ENCODE peak calls at places on chromosome 14, in seven cellular contexts. X is fibroblast of lung, A is GM23248, H is neural progenitor cell, Y is astrocyte, M is GM23338, L is MM.1S. C is an unnamed sample.

GRCh38 chr14:74702293-74702692 is 10.6 kb downstream of the AREL1 start:
- DNase-seq in L (no peak), H (no peak), Y (no peak), A (no peak), M (peak; percentile 39), X (no peak), C (no peak)

GRCh38 chr14:22974530-22975313 is 7.6 kb downstream of the AJUBA start:
- DNase-seq in X (no peak), Y (no peak), A (no peak), H (no peak), M (no peak), L (no peak), C (no peak)

GRCh38 chr14:99190696-99191662 is 81.0 kb downstream of the BCL11B start:
- DNase-seq in H (no peak), L (no peak), M (peak; percentile 35), Y (no peak), X (no peak), A (no peak), C (no peak)

GRCh38 chr14:77738559-77739250 is 22.3 kb downstream of the SNW1 start:
- DNase-seq in A (peak; percentile 79), H (no peak), M (no peak), Y (peak; percentile 74), L (no peak), X (no peak), C (peak; percentile 87)

GRCh38 chr14:69985456-69985855 is 106.2 kb downstream of the SMOC1 start:
- DNase-seq in Y (no peak), H (no peak), L (no peak), X (peak; percentile 81), M (no peak), A (peak; percentile 69), C (no peak)

GRCh38 chr14:95707327-95707726 is 6.6 kb downstream of the TCL1A start:
- DNase-seq in H (no peak), Y (no peak), X (no peak), M (no peak), L (no peak), A (no peak), C (no peak)

GRCh38 chr14:60724080-60724618 is at the start of gene SIX4:
- DNase-seq in M (peak; percentile 94), L (peak; percentile 67), X (peak; percentile 89), H (peak; percentile 92), A (peak; percentile 93), Y (peak; percentile 83), C (peak; percentile 85)

GRCh38 chr14:68580676-68581075 is 212.2 kb downstream of the ZFP36L1 start:
- DNase-seq in M (no peak), X (no peak), Y (no peak), H (no peak), A (no peak), L (no peak), C (no peak)

GRCh38 chr14:75359098-75359497 is 68.7 kb upstream of the JDP2 start:
- DNase-seq in Y (no peak), H (no peak), L (no peak), A (no peak), M (no peak), X (no peak), C (no peak)

GRCh38 chr14:56868660-56869059 is 58.4 kb upstream of the OTX2 start:
- DNase-seq in X (no peak), M (no peak), L (no peak), A (no peak), Y (no peak), H (no peak), C (no peak)

GRCh38 chr14:74613211-74613914 is 1.3 kb upstream of the LTBP2 start:
- DNase-seq in A (no peak), H (peak; percentile 50), X (no peak), L (no peak), Y (no peak), M (no peak), C (no peak)

GRCh38 chr14:89340200-89340667 is 76.8 kb downstream of the FOXN3 start:
- DNase-seq in H (no peak), X (peak; percentile 78), M (no peak), L (no peak), Y (peak; percentile 39), A (peak; percentile 59), C (no peak)

GRCh38 chr14:99181246-99181645 is 90.8 kb downstream of the BCL11B start:
- DNase-seq in X (no peak), Y (no peak), H (no peak), M (no peak), A (no peak), L (no peak), C (no peak)

GRCh38 chr14:34548472-34548981 is 9.0 kb upstream of the EAPP start:
- DNase-seq in X (no peak), A (peak; percentile 7), H (no peak), M (no peak), L (no peak), Y (no peak), C (no peak)

GRCh38 chr14:101024686-101025085 is 121.2 kb upstream of the RTL1 start:
- DNase-seq in L (no peak), A (no peak), X (no peak), M (no peak), H (no peak), Y (no peak), C (no peak)

GRCh38 chr14:101025131-101025530 is 121.6 kb upstream of the RTL1 start:
- DNase-seq in Y (no peak), A (no peak), X (no peak), L (no peak), M (no peak), H (no peak), C (no peak)

GRCh38 chr14:101026341-101026740 is 122.8 kb upstream of the RTL1 start:
- DNase-seq in Y (no peak), M (no peak), A (no peak), L (no peak), X (no peak), H (no peak), C (no peak)

GRCh38 chr14:101027291-101027690 is 123.8 kb upstream of the RTL1 start:
- DNase-seq in H (no peak), L (no peak), X (no peak), A (no peak), Y (no peak), M (no peak), C (no peak)

DNA sequence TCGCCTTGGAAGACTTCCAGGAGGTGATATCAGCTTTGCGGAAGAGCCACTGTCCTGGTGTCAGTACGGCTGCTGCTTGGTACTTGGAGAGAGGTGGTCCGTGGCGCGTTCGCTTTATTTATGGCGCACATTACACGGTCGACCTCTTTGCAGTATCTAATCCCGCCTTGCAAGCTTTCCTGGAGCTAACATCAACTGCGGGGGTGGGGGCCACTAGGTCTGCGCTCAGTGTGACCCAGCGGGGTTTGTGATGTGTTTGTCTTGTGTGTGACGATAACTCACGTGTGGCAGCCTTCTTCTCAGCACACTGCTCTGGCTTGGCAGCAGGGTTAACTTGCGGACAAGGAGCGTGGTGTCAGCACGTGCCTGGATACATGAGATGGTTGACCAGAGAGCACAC is 122.1 kb upstream of the RTL1 start:
- DNase-seq in M (no peak), Y (no peak), X (no peak), L (no peak), H (no peak), A (no peak), C (no peak)
- H4K20me1 ChIP-seq in M (no peaks in the 10 kb centered on the region), Y (peaks cover 95% of the 10 kb centered on the region), X (no peaks in the 10 kb centered on the region), L (no peaks in the 10 kb centered on the region), H (no peaks in the 10 kb centered on the region), A (no peaks in the 10 kb centered on the region), C (no peaks in the 10 kb centered on the region)

DNA sequence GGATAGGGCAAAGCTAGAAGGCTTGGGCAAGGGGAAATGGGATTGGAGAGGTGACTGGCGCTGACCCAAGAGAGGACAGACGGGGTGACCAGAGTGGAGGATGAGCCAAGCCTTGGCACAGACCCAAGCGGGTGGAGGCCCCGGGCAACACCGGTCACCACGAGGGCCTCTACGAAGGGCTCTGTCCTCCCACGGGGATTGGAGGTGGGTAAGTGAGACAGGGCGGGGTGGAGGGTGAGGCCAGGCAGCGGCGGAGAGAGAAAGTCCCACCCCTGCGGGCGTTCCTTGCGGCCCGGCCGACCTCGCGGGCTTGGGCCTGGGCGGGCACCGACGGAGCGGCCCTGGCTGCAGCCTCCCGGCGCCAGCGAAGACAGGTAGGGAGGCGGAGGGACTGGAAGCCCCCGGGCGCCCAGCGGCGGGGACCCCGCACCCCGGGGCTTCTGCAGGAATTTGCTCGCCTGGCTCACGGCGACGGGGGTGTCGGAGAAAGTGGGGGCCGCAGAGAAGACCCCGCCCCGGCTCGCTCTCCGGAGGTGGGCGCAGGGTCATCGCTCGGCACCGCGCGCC is at the start of gene PAPLN:
- DNase-seq in Y (no peak), A (peak; percentile 43), H (peak; percentile 61), X (peak; percentile 25), M (peak; percentile 65), L (no peak), C (no peak)
- H4K20me1 ChIP-seq in Y (peaks cover 10% of the 10 kb centered on the region), A (no peaks in the 10 kb centered on the region), H (peaks cover 9% of the 10 kb centered on the region), X (no peaks in the 10 kb centered on the region), M (peaks cover 3% of the 10 kb centered on the region), L (no peaks in the 10 kb centered on the region), C (no peaks in the 10 kb centered on the region)

DNA sequence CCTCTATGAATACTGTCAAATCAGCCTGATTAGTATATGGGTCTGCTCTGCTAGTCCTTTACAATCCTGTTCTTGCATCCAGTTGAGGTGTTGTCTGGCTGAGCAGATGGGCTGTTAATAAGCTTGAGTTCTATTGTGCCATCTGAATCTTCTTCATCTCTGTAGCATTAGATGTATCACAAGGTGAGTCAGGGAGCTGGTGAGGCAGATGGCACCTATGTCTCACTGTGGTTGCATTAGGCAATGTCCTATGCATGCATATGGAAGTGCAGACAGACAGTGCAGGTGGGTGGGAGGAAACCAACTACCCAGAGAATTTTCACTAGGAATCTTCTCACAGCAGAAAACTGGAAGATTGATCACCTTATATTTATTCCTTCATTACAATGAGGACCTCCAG is 165.7 kb upstream of the STXBP6 start:
- DNase-seq in Y (no peak), A (no peak), H (no peak), L (no peak), X (no peak), M (no peak), C (no peak)
- H4K20me1 ChIP-seq in Y (no peaks in the 10 kb centered on the region), A (no peaks in the 10 kb centered on the region), H (no peaks in the 10 kb centered on the region), L (no peaks in the 10 kb centered on the region), X (no peaks in the 10 kb centered on the region), M (no peaks in the 10 kb centered on the region), C (no peaks in the 10 kb centered on the region)

GRCh38 chr14:55638665-55639064 is 58.7 kb downstream of the KTN1 start:
- DNase-seq in H (no peak), L (no peak), A (peak; percentile 68), X (no peak), Y (no peak), M (no peak), C (peak; percentile 16)
- H4K20me1 ChIP-seq in H (no peaks in the 10 kb centered on the region), L (no peaks in the 10 kb centered on the region), A (no peaks in the 10 kb centered on the region), X (no peaks in the 10 kb centered on the region), Y (no peaks in the 10 kb centered on the region), M (peaks cover 3% of the 10 kb centered on the region), C (no peaks in the 10 kb centered on the region)

DNA sequence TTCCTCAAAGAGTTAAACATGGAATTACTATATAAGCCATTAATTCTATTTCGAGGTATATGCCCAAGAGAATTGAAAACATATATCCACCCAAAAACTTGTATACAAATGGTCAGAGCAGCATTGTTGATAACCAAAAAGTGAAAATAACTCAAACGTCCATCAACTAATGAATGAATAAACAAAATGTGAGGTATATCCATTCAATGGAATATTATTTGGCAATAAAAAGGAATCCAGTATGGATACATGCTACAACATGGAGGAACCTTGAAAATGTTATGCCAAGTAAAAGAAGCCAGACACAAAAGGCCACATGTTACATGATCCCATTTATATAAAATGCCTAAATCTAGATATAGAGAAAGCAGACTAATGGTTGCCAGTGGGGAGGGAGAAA is 36.0 kb downstream of the SLC25A47 start:
- DNase-seq in M (no peak), X (no peak), L (no peak), Y (no peak), A (no peak), H (no peak), C (no peak)
- H4K20me1 ChIP-seq in M (peaks cover 8% of the 10 kb centered on the region), X (no peaks in the 10 kb centered on the region), L (no peaks in the 10 kb centered on the region), Y (peaks cover 18% of the 10 kb centered on the region), A (no peaks in the 10 kb centered on the region), H (peaks cover 17% of the 10 kb centered on the region), C (no peaks in the 10 kb centered on the region)

C was measured in endothelial cell of umbilical vein.